ENCODE peak calls at places on chromosomes 5 and 9, in seven cellular contexts. I is mesenteric fat pad; U is naive thymus-derived CD4-positive, alpha-beta T cell; H is activated CD4-positive, alpha-beta T cell treated with anti-CD3 and anti-CD28 coated beads, Interleukin-2, amount 10 ng/mL, durations not matched to agents 24 days and 14 days; P is NCI-H2081; M is ovary; D is HS-5. Z is an unnamed sample.
A peak's percentile ranks its signal among the peaks of the same experiment; 100 is the strongest.

GRCh38 chr5:139844472-139845145 is 49.0 kb downstream of the PSD2 start:
- DNase-seq in I (no peak), U (peak; percentile 58), H (peak; percentile 86), P (peak; percentile 34), M (peak; percentile 64), D (no peak), Z (peak; percentile 92)

GRCh38 chr5:77133061-77133758 is 46.1 kb upstream of the ZBED3 start:
- DNase-seq in I (no peak), U (no peak), H (no peak), P (no peak), M (peak; percentile 69), D (peak; percentile 94), Z (no peak)

GRCh38 chr5:58545912-58546311 is 37.0 kb upstream of the RAB3C start:
- DNase-seq in I (no peak), U (no peak), H (no peak), P (no peak), M (no peak), D (no peak), Z (peak; percentile 69)

GRCh38 chr9:127132921-127133647 is 10.6 kb upstream of the ANGPTL2 start:
- DNase-seq in I (peak; percentile 59), U (no peak), H (no peak), P (peak; percentile 46), M (peak; percentile 35), D (no peak), Z (peak; percentile 67)

GRCh38 chr9:100352201-100352726 is 478 bp downstream of the TEX10 start:
- DNase-seq in I (no peak), U (peak; percentile 6), H (peak; percentile 80), P (no peak), M (peak; percentile 28), D (no peak), Z (peak; percentile 76)

GRCh38 chr5:137666109-137666850 is 69.6 kb downstream of the KLHL3 start:
- DNase-seq in I (no peak), U (peak; percentile 54), H (peak; percentile 78), P (no peak), M (no peak), D (no peak), Z (no peak)

GRCh38 chr5:167448376-167448775 is 843.1 kb upstream of the WWC1 start:
- DNase-seq in I (no peak), U (no peak), H (no peak), P (no peak), M (no peak), D (no peak), Z (no peak)

GRCh38 chr9:124652203-124652992 is 118.7 kb downstream of the NR6A1 start:
- DNase-seq in I (no peak), U (no peak), H (no peak), P (no peak), M (no peak), D (peak; percentile 92), Z (peak; percentile 93)

GRCh38 chr9:107566596-107566995 is 77.0 kb upstream of the KLF4 start:
- DNase-seq in I (peak; percentile 53), U (no peak), H (no peak), P (no peak), M (no peak), D (no peak), Z (no peak)

GRCh38 chr9:129987047-129987446 is 55.9 kb downstream of the FNBP1 start:
- DNase-seq in I (no peak), U (no peak), H (no peak), P (no peak), M (no peak), D (no peak), Z (no peak)

GRCh38 chr9:98558575-98558974 is 150.2 kb downstream of the GABBR2 start:
- DNase-seq in I (no peak), U (no peak), H (no peak), P (no peak), M (no peak), D (no peak), Z (no peak)

GRCh38 chr9:21684831-21685362 is 117.5 kb upstream of the MTAP start:
- DNase-seq in I (no peak), U (no peak), H (no peak), P (no peak), M (no peak), D (peak; percentile 64), Z (peak; percentile 84)

GRCh38 chr5:103849934-103850333 is 287.3 kb upstream of the NUDT12 start:
- DNase-seq in I (no peak), U (no peak), H (no peak), P (no peak), M (no peak), D (peak; percentile 91), Z (no peak)

GRCh38 chr5:124193371-124193789 is 553.1 kb downstream of the ZNF608 start:
- DNase-seq in I (no peak), U (no peak), H (no peak), P (no peak), M (no peak), D (peak; percentile 52), Z (no peak)

GRCh38 chr5:119327018-119327417 is 28.8 kb upstream of the TNFAIP8 start:
- DNase-seq in I (no peak), U (no peak), H (peak; percentile 79), P (peak; percentile 2), M (no peak), D (no peak), Z (no peak)

GRCh38 chr5:54915466-54916027 is 69.8 kb downstream of the ESM1 start:
- DNase-seq in I (no peak), U (no peak), H (no peak), P (no peak), M (no peak), D (no peak), Z (no peak)

GRCh38 chr9:134366223-134367031 is 40.2 kb downstream of the RXRA start:
- DNase-seq in I (peak; percentile 95), U (no peak), H (no peak), P (peak; percentile 52), M (peak; percentile 91), D (peak; percentile 64), Z (no peak)

GRCh38 chr9:82367016-82367415 is 378.4 kb downstream of the SPATA31D1 start:
- DNase-seq in I (no peak), U (no peak), H (no peak), P (no peak), M (no peak), D (no peak), Z (no peak)

GRCh38 chr9:89494199-89494598 is 3.7 kb downstream of the SEMA4D start:
- DNase-seq in I (no peak), U (no peak), H (no peak), P (no peak), M (no peak), D (no peak), Z (no peak)